ENCODE peak calls at places on chromosome 10, in five cellular contexts. I, W, Z, C and E are unnamed samples.

GRCh38 chr10:32150532-32151101 is 94.4 kb upstream of the KIF5B start:
- DNase-seq in W (no peak), C (no peak), I (no peak), Z (no peak), E (no peak)

GRCh38 chr10:92478536-92478935 is 95.4 kb downstream of the IDE start:
- DNase-seq in W (no peak), I (no peak), C (no peak), Z (no peak), E (no peak)

GRCh38 chr10:118832242-118832651 is 77.5 kb upstream of the CACUL1 start:
- DNase-seq in Z (no peak), I (no peak), W (no peak), C (no peak), E (no peak)

GRCh38 chr10:110525349-110526260 is 27.9 kb downstream of the DUSP5 start:
- DNase-seq in W (no peak), Z (no peak), I (no peak), C (no peak), E (no peak)

GRCh38 chr10:25725917-25726716 is 207.9 kb upstream of the MYO3A start:
- DNase-seq in C (no peak), I (peak), W (no peak), Z (peak), E (peak)

GRCh38 chr10:5147255-5147980 is 37.5 kb downstream of the AKR1C8 start:
- DNase-seq in Z (no peak), W (no peak), I (no peak), C (no peak), E (no peak)

GRCh38 chr10:120386196-120386595 is 70.8 kb upstream of the PLPP4 start:
- DNase-seq in Z (no peak), W (no peak), I (no peak), C (no peak), E (no peak)

GRCh38 chr10:1542941-1543340 is 194.4 kb downstream of the ADARB2 start:
- DNase-seq in W (no peak), I (no peak), Z (no peak), C (no peak), E (no peak)

GRCh38 chr10:110495731-110496552 is 1.8 kb upstream of the DUSP5 start:
- DNase-seq in I (no peak), Z (peak), C (peak), W (peak), E (no peak)

GRCh38 chr10:2953495-2953894 is 113.9 kb upstream of the PFKP start:
- DNase-seq in I (no peak), Z (no peak), C (no peak), W (no peak), E (no peak)

GRCh38 chr10:7417103-7417623 is 6.3 kb upstream of the SFMBT2 start:
- DNase-seq in W (no peak), C (no peak), I (no peak), Z (peak), E (no peak)

GRCh38 chr10:125082881-125083575 is 77.3 kb downstream of the CTBP2 start:
- DNase-seq in Z (no peak), W (no peak), C (no peak), I (no peak), E (no peak)

GRCh38 chr10:95437669-95438068 is 123.5 kb downstream of the SORBS1 start:
- DNase-seq in Z (no peak), W (no peak), I (no peak), C (no peak), E (no peak)

GRCh38 chr10:78407009-78407711 is 373.5 kb downstream of the RPS24 start:
- DNase-seq in Z (peak), W (peak), I (no peak), C (peak), E (no peak)

GRCh38 chr10:103397191-103397825 is 882 bp downstream of the PDCD11 start:
- DNase-seq in C (no peak), W (no peak), I (no peak), Z (no peak), E (no peak)

GRCh38 chr10:11218395-11218794 is 200.7 kb downstream of the CELF2 start:
- DNase-seq in I (no peak), W (no peak), C (no peak), Z (no peak), E (no peak)

GRCh38 chr10:118977022-118977599 is 52.4 kb upstream of the NANOS1 start:
- DNase-seq in Z (no peak), W (no peak), I (no peak), C (no peak), E (no peak)

GRCh38 chr10:93495654-93496321 is 624 bp upstream of the CEP55 start:
- DNase-seq in W (peak), I (no peak), C (no peak), Z (no peak), E (no peak)

GRCh38 chr10:79475119-79475653 is 29.8 kb upstream of the ZCCHC24 start:
- DNase-seq in I (no peak), Z (no peak), C (no peak), W (no peak), E (no peak)

GRCh38 chr10:23111679-23112286 is 16.4 kb downstream of the MSRB2 start:
- DNase-seq in I (no peak), W (no peak), C (no peak), Z (no peak), E (no peak)

GRCh38 chr10:78410046-78410965 is 376.6 kb downstream of the RPS24 start:
- DNase-seq in C (no peak), I (no peak), W (no peak), Z (no peak), E (no peak)

GRCh38 chr10:131354380-131354779 is 42.9 kb upstream of the TCERG1L start:
- DNase-seq in W (no peak), I (no peak), Z (no peak), C (no peak), E (no peak)

GRCh38 chr10:69179089-69179742 is 818 bp upstream of the SUPV3L1 start:
- DNase-seq in Z (no peak), I (no peak), W (peak), C (no peak), E (no peak)

GRCh38 chr10:60951272-60951724 is 7.3 kb upstream of the RHOBTB1 start:
- DNase-seq in I (no peak), Z (no peak), W (no peak), C (no peak), E (no peak)

GRCh38 chr10:84333864-84334451 is 5.6 kb downstream of the CCSER2 start:
- DNase-seq in I (no peak), W (peak), Z (no peak), C (no peak), E (no peak)

GRCh38 chr10:2011106-2011716 is 273.9 kb upstream of the ADARB2 start:
- DNase-seq in W (no peak), Z (no peak), C (no peak), I (no peak), E (no peak)

GRCh38 chr10:69958232-69958902 is 94.3 kb upstream of the MACROH2A2 start:
- DNase-seq in I (no peak), W (no peak), Z (peak), C (no peak), E (no peak)

GRCh38 chr10:23768281-23768680 is 329.4 kb downstream of the OTUD1 start:
- DNase-seq in Z (no peak), W (no peak), C (no peak), I (no peak), E (no peak)

GRCh38 chr10:44180321-44181154 is 204.4 kb downstream of the CXCL12 start:
- DNase-seq in I (peak), Z (no peak), W (no peak), C (peak), E (peak)

GRCh38 chr10:79254333-79255006 is 92.8 kb upstream of the PPIF start:
- DNase-seq in Z (no peak), I (no peak), W (no peak), C (no peak), E (no peak)

GRCh38 chr10:43054593-43054992 is 22.3 kb upstream of the RET start:
- DNase-seq in Z (no peak), C (no peak), I (no peak), W (no peak), E (no peak)

GRCh38 chr10:96843823-96844222 is 11.7 kb downstream of the LCOR start:
- DNase-seq in I (no peak), C (no peak), W (no peak), Z (no peak), E (no peak)

GRCh38 chr10:6162589-6163356 is 40.0 kb upstream of the PFKFB3 start:
- DNase-seq in W (no peak), Z (no peak), I (no peak), C (no peak), E (no peak)

GRCh38 chr10:75048669-75049098 is 62.8 kb upstream of the SAMD8 start:
- DNase-seq in I (no peak), W (no peak), C (no peak), Z (no peak), E (no peak)

GRCh38 chr10:27998178-27998953 is 513 bp downstream of the ODAD2 start:
- DNase-seq in W (peak), C (no peak), I (no peak), Z (no peak), E (no peak)

GRCh38 chr10:67808706-67809105 is 29.3 kb downstream of the DNAJC12 start:
- DNase-seq in W (no peak), C (no peak), I (no peak), Z (no peak), E (no peak)